ENCODE peak calls at places on chromosome 9, in seven cellular contexts. One of them, this sample, is unnamed.

GRCh38 chr9:86202338-86202882 is 57.0 kb downstream of the C9orf153 start:
- DNase-seq in CD8-positive, alpha-beta T cell: peak
- DNase-seq in pancreas: no peak
- DNase-seq in OCI-LY7: peak
- DNase-seq in GM12878: peak
- DNase-seq in neuronal stem cell: peak
- DNase-seq in suprapubic skin: no peak
- DNase-seq in this sample: peak

GRCh38 chr9:133928248-133928764 is 63.8 kb downstream of the VAV2 start:
- DNase-seq in pancreas: no peak
- DNase-seq in CD8-positive, alpha-beta T cell: no peak
- DNase-seq in suprapubic skin: no peak
- DNase-seq in neuronal stem cell: no peak
- DNase-seq in GM12878: no peak
- DNase-seq in OCI-LY7: no peak
- DNase-seq in this sample: no peak

GRCh38 chr9:6692891-6693361 is 47.4 kb upstream of the GLDC start:
- DNase-seq in GM12878: no peak
- DNase-seq in pancreas: no peak
- DNase-seq in CD8-positive, alpha-beta T cell: no peak
- DNase-seq in OCI-LY7: no peak
- DNase-seq in suprapubic skin: no peak
- DNase-seq in neuronal stem cell: no peak
- DNase-seq in this sample: no peak

GRCh38 chr9:16633794-16634193 is 236.7 kb downstream of the BNC2 start:
- DNase-seq in CD8-positive, alpha-beta T cell: no peak
- DNase-seq in suprapubic skin: no peak
- DNase-seq in pancreas: no peak
- DNase-seq in OCI-LY7: no peak
- DNase-seq in GM12878: no peak
- DNase-seq in neuronal stem cell: no peak
- DNase-seq in this sample: no peak

GRCh38 chr9:6644346-6645152 is 980 bp downstream of the GLDC start:
- DNase-seq in CD8-positive, alpha-beta T cell: no peak
- DNase-seq in OCI-LY7: no peak
- DNase-seq in pancreas: no peak
- DNase-seq in suprapubic skin: no peak
- DNase-seq in neuronal stem cell: no peak
- DNase-seq in GM12878: no peak
- DNase-seq in this sample: no peak

GRCh38 chr9:2216591-2216990 is 201.4 kb downstream of the SMARCA2 start:
- DNase-seq in pancreas: no peak
- DNase-seq in OCI-LY7: no peak
- DNase-seq in suprapubic skin: no peak
- DNase-seq in CD8-positive, alpha-beta T cell: no peak
- DNase-seq in GM12878: no peak
- DNase-seq in neuronal stem cell: no peak
- DNase-seq in this sample: no peak

GRCh38 chr9:27108981-27109541 is at the start of gene TEK:
- DNase-seq in suprapubic skin: no peak
- DNase-seq in neuronal stem cell: peak
- DNase-seq in pancreas: no peak
- DNase-seq in OCI-LY7: no peak
- DNase-seq in CD8-positive, alpha-beta T cell: no peak
- DNase-seq in GM12878: no peak
- DNase-seq in this sample: no peak

GRCh38 chr9:12819436-12820185 is 44.8 kb downstream of the LURAP1L start:
- DNase-seq in neuronal stem cell: no peak
- DNase-seq in GM12878: no peak
- DNase-seq in pancreas: no peak
- DNase-seq in suprapubic skin: no peak
- DNase-seq in CD8-positive, alpha-beta T cell: no peak
- DNase-seq in OCI-LY7: peak
- DNase-seq in this sample: no peak

GRCh38 chr9:137194388-137194787 is 5.9 kb downstream of the SSNA1 start:
- DNase-seq in CD8-positive, alpha-beta T cell: no peak
- DNase-seq in OCI-LY7: no peak
- DNase-seq in neuronal stem cell: no peak
- DNase-seq in suprapubic skin: no peak
- DNase-seq in pancreas: peak
- DNase-seq in GM12878: no peak
- DNase-seq in this sample: no peak

GRCh38 chr9:76415731-76416130 is 21.5 kb upstream of the RFK start:
- DNase-seq in OCI-LY7: no peak
- DNase-seq in neuronal stem cell: no peak
- DNase-seq in GM12878: no peak
- DNase-seq in CD8-positive, alpha-beta T cell: no peak
- DNase-seq in pancreas: peak
- DNase-seq in suprapubic skin: no peak
- DNase-seq in this sample: no peak

GRCh38 chr9:120714846-120715231 is 569 bp upstream of the MEGF9 start:
- DNase-seq in pancreas: peak
- DNase-seq in GM12878: no peak
- DNase-seq in OCI-LY7: no peak
- DNase-seq in CD8-positive, alpha-beta T cell: no peak
- DNase-seq in neuronal stem cell: no peak
- DNase-seq in suprapubic skin: peak
- DNase-seq in this sample: no peak

DNA sequence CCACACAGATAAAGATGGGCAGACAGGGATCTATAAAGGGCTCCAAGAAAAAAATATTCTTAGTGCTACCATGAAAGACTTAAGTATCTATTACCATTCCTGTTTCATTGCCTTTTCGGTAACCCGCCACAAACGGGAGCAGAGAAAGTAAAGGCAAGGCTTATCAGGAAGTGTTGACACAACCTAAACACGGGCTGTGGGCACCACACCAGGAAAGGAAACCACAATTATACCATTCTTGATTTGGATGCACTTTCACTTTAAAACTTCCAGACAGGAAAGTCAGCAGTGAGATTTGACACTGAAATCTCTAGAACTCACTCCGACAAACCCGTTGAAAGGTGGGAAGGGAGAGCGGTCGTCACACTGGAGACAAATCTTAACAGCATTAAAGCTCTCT is 6.5 kb downstream of the TLE1 start:
- DNase-seq in suprapubic skin: no peak
- DNase-seq in OCI-LY7: no peak
- DNase-seq in pancreas: peak
- DNase-seq in neuronal stem cell: no peak
- DNase-seq in CD8-positive, alpha-beta T cell: no peak
- DNase-seq in GM12878: no peak
- DNase-seq in this sample: no peak
- H3K4me3 ChIP-seq in suprapubic skin: no peak
- H3K4me3 ChIP-seq in OCI-LY7: no peak
- H3K4me3 ChIP-seq in pancreas: no peak
- H3K4me3 ChIP-seq in neuronal stem cell: no peak
- H3K4me3 ChIP-seq in CD8-positive, alpha-beta T cell: no peak
- H3K4me3 ChIP-seq in GM12878: no peak
- H3K4me3 ChIP-seq in this sample: no peak

GRCh38 chr9:18390393-18390792 is 83.6 kb upstream of the ADAMTSL1 start:
- DNase-seq in OCI-LY7: no peak
- DNase-seq in neuronal stem cell: no peak
- DNase-seq in CD8-positive, alpha-beta T cell: no peak
- DNase-seq in suprapubic skin: no peak
- DNase-seq in pancreas: no peak
- DNase-seq in GM12878: no peak
- DNase-seq in this sample: no peak

GRCh38 chr9:18394847-18395355 is 79.1 kb upstream of the ADAMTSL1 start:
- DNase-seq in neuronal stem cell: no peak
- DNase-seq in GM12878: no peak
- DNase-seq in suprapubic skin: no peak
- DNase-seq in OCI-LY7: no peak
- DNase-seq in pancreas: no peak
- DNase-seq in CD8-positive, alpha-beta T cell: no peak
- DNase-seq in this sample: no peak

GRCh38 chr9:18397076-18397475 is 76.9 kb upstream of the ADAMTSL1 start:
- DNase-seq in GM12878: no peak
- DNase-seq in OCI-LY7: no peak
- DNase-seq in pancreas: no peak
- DNase-seq in suprapubic skin: no peak
- DNase-seq in CD8-positive, alpha-beta T cell: no peak
- DNase-seq in neuronal stem cell: no peak
- DNase-seq in this sample: no peak

GRCh38 chr9:18396102-18396728 is 77.7 kb upstream of the ADAMTSL1 start:
- DNase-seq in suprapubic skin: no peak
- DNase-seq in pancreas: no peak
- DNase-seq in GM12878: no peak
- DNase-seq in neuronal stem cell: no peak
- DNase-seq in CD8-positive, alpha-beta T cell: no peak
- DNase-seq in OCI-LY7: peak
- DNase-seq in this sample: no peak

DNA sequence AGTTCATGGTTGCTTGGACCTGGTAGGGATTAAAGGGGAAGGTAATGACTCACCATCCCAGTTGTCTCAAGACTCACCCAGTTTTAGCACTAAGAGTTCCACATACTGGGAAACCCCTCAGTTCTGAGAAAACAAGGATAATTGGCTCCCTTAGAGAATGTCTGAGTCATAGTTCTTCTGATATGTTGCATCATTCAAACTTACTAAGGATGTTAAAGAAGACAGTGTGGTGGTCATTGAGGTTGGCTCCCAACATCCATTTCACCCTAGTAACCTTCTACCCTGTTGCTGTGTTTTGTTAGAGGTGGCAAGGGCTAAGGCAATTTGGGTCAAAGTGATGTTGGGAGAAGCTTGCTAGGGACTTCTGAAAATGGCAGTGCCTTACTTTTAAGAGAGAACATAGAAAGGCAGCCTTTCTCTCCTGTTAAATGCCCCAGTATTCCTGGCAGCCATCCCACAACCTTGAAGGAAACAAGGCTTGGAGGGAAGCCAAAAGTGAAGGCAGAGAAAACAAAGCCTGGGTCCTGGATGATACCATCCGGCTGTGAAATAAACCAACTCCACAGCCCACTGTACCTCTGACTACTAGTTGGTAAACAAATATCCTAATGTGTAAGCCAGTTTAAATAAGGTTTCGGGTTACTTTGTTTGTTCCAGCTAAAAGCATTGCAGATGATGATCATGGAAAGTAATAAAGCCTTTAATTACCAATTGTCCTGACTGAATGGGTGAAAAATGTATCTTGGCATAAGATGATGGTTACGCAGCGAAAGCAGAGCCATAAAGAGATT is 80.4 kb upstream of the ADAMTSL1 start:
- DNase-seq in CD8-positive, alpha-beta T cell: no peak
- DNase-seq in neuronal stem cell: no peak
- DNase-seq in GM12878: no peak
- DNase-seq in suprapubic skin: peak
- DNase-seq in OCI-LY7: no peak
- DNase-seq in pancreas: peak
- DNase-seq in this sample: no peak
- H3K27ac ChIP-seq in CD8-positive, alpha-beta T cell: no peak
- H3K27ac ChIP-seq in neuronal stem cell: no peak
- H3K27ac ChIP-seq in GM12878: no peak
- H3K27ac ChIP-seq in suprapubic skin: peak
- H3K27ac ChIP-seq in OCI-LY7: no peak
- H3K27ac ChIP-seq in pancreas: peak
- H3K27ac ChIP-seq in this sample: no peak

DNA sequence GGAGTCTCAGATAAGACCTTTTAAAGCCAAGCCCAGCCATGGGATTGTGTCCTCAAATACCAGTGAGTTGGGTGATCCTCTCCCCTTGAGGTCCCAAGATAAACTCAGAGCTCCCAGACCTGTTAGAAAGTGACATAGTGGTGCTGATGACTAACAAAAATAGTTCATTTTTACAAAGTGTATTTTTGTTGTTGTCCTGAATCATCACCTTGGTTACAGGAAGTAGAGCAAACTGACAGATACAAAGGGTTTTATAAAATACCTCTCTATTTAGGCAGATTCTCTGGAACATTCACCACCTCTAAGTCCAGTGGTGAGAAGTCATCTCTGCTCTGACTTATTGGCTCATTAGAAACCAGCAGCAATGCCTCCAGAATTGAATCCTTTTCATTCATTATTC is 259.3 kb downstream of the CEMIP2 start:
- DNase-seq in GM12878: no peak
- DNase-seq in CD8-positive, alpha-beta T cell: no peak
- DNase-seq in neuronal stem cell: no peak
- DNase-seq in OCI-LY7: no peak
- DNase-seq in suprapubic skin: no peak
- DNase-seq in pancreas: no peak
- DNase-seq in this sample: no peak
- H3K4me3 ChIP-seq in GM12878: no peak
- H3K4me3 ChIP-seq in CD8-positive, alpha-beta T cell: no peak
- H3K4me3 ChIP-seq in neuronal stem cell: no peak
- H3K4me3 ChIP-seq in OCI-LY7: no peak
- H3K4me3 ChIP-seq in suprapubic skin: no peak
- H3K4me3 ChIP-seq in pancreas: no peak
- H3K4me3 ChIP-seq in this sample: no peak

GRCh38 chr9:91426123-91426745 is 2.6 kb upstream of the NFIL3 start:
- DNase-seq in OCI-LY7: peak
- DNase-seq in GM12878: no peak
- DNase-seq in CD8-positive, alpha-beta T cell: no peak
- DNase-seq in pancreas: no peak
- DNase-seq in neuronal stem cell: no peak
- DNase-seq in suprapubic skin: no peak
- DNase-seq in this sample: no peak

GRCh38 chr9:91422832-91423711 is 560 bp downstream of the NFIL3 start:
- DNase-seq in neuronal stem cell: peak
- DNase-seq in CD8-positive, alpha-beta T cell: peak
- DNase-seq in OCI-LY7: peak
- DNase-seq in pancreas: peak
- DNase-seq in suprapubic skin: peak
- DNase-seq in GM12878: no peak
- DNase-seq in this sample: peak

GRCh38 chr9:91423785-91424402 is at the start of gene NFIL3:
- DNase-seq in GM12878: no peak
- DNase-seq in CD8-positive, alpha-beta T cell: peak
- DNase-seq in OCI-LY7: peak
- DNase-seq in neuronal stem cell: peak
- DNase-seq in pancreas: peak
- DNase-seq in suprapubic skin: peak
- DNase-seq in this sample: peak

GRCh38 chr9:91424403-91425176 is 958 bp upstream of the NFIL3 start:
- DNase-seq in GM12878: no peak
- DNase-seq in CD8-positive, alpha-beta T cell: peak
- DNase-seq in neuronal stem cell: peak
- DNase-seq in OCI-LY7: peak
- DNase-seq in suprapubic skin: peak
- DNase-seq in pancreas: peak
- DNase-seq in this sample: peak

GRCh38 chr9:91425270-91425669 is 1.6 kb upstream of the NFIL3 start:
- DNase-seq in OCI-LY7: no peak
- DNase-seq in suprapubic skin: no peak
- DNase-seq in pancreas: no peak
- DNase-seq in CD8-positive, alpha-beta T cell: no peak
- DNase-seq in GM12878: no peak
- DNase-seq in neuronal stem cell: no peak
- DNase-seq in this sample: no peak
- H3K27ac ChIP-seq in OCI-LY7: no peak
- H3K27ac ChIP-seq in suprapubic skin: peak
- H3K27ac ChIP-seq in pancreas: peak
- H3K27ac ChIP-seq in CD8-positive, alpha-beta T cell: no peak
- H3K27ac ChIP-seq in GM12878: no peak
- H3K27ac ChIP-seq in neuronal stem cell: no peak
- H3K27ac ChIP-seq in this sample: no peak

DNA sequence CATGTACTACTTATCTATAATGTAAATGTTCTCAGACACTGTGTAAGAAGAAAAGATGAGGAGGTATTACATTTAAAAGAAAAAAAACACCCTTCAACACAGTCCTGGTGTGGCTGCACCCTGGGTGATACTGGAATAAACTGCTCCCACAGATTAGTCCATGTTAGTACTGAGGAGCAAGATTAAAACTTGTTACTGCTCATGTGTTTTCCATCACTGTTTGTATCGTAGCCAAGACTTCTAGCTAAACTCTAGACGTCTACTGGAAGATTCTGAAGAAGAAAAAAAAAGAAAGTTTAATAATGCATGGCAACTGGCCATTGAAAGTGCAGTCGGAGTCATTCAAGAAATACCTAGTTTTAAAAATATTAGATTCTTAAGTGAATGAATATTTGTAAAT is at the start of gene ASPN:
- DNase-seq in neuronal stem cell: no peak
- DNase-seq in suprapubic skin: no peak
- DNase-seq in GM12878: no peak
- DNase-seq in CD8-positive, alpha-beta T cell: no peak
- DNase-seq in pancreas: no peak
- DNase-seq in OCI-LY7: no peak
- DNase-seq in this sample: no peak
- H3K4me3 ChIP-seq in neuronal stem cell: no peak
- H3K4me3 ChIP-seq in suprapubic skin: peak
- H3K4me3 ChIP-seq in GM12878: no peak
- H3K4me3 ChIP-seq in CD8-positive, alpha-beta T cell: no peak
- H3K4me3 ChIP-seq in pancreas: no peak
- H3K4me3 ChIP-seq in OCI-LY7: no peak
- H3K4me3 ChIP-seq in this sample: no peak

This sample was measured in HL-60.